ENCODE peak calls at places on chromosomes 2 and 18, in four cellular contexts. I is psoas muscle, A is endothelial cell, R is B cell. L is an unnamed sample.

GRCh38 chr2:196635156-196635555 is 4.4 kb upstream of the CCDC150 start:
- DNase-seq in I (no peak), A (no peak), R (no peak), L (no peak)

GRCh38 chr18:13236411-13236810 is 17.9 kb downstream of the LDLRAD4 start:
- DNase-seq in I (no peak), A (no peak), R (no peak), L (no peak)

GRCh38 chr18:23981369-23981768 is 33.2 kb upstream of the TTC39C start:
- DNase-seq in I (no peak), A (no peak), R (peak; percentile 54), L (no peak)

GRCh38 chr2:23926289-23926749 is 604 bp downstream of the ATAD2B start:
- DNase-seq in I (peak; percentile 73), A (peak; percentile 66), R (no peak), L (peak; percentile 41)

GRCh38 chr2:26457695-26458364 is 20.1 kb downstream of the OTOF start:
- DNase-seq in I (no peak), A (no peak), R (no peak), L (no peak)

GRCh38 chr2:145091011-145091744 is 571.3 kb upstream of the ZEB2 start:
- DNase-seq in I (no peak), A (no peak), R (no peak), L (no peak)

GRCh38 chr2:173652311-173652710 is 297.6 kb downstream of the CDCA7 start:
- DNase-seq in I (no peak), A (no peak), R (no peak), L (peak; percentile 5)

GRCh38 chr2:236661064-236661761 is 91.6 kb downstream of the ACKR3 start:
- DNase-seq in I (peak; percentile 68), A (no peak), R (no peak), L (no peak)

GRCh38 chr18:79903787-79904356 is 47.6 kb downstream of the SLC66A2 start:
- DNase-seq in I (no peak), A (no peak), R (no peak), L (no peak)

GRCh38 chr2:209762564-209762963 is 9.1 kb upstream of the UNC80 start:
- DNase-seq in I (no peak), A (no peak), R (no peak), L (no peak)

GRCh38 chr2:40606862-40607261 is 155.0 kb upstream of the SLC8A1 start:
- DNase-seq in I (no peak), A (no peak), R (no peak), L (no peak)

GRCh38 chr2:2940061-2940460 is 437.6 kb downstream of the EIPR1 start:
- DNase-seq in I (no peak), A (no peak), R (no peak), L (no peak)

GRCh38 chr2:207354466-207354865 is 175.3 kb upstream of the CREB1 start:
- DNase-seq in I (no peak), A (no peak), R (no peak), L (no peak)

GRCh38 chr2:134254836-134255235 is 964 bp downstream of the MGAT5 start:
- DNase-seq in I (no peak), A (no peak), R (no peak), L (no peak)

GRCh38 chr2:37506407-37507068 is 162.1 kb downstream of the QPCT start:
- DNase-seq in I (no peak), A (no peak), R (no peak), L (no peak)

GRCh38 chr2:172134270-172134669 is 31.6 kb upstream of the DLX2 start:
- DNase-seq in I (no peak), A (no peak), R (no peak), L (no peak)

GRCh38 chr18:6427281-6427680 is 12.6 kb upstream of the L3MBTL4 start:
- DNase-seq in I (no peak), A (no peak), R (no peak), L (no peak)

GRCh38 chr2:226911932-226912331 is 76.1 kb downstream of the RHBDD1 start:
- DNase-seq in I (no peak), A (no peak), R (no peak), L (no peak)

GRCh38 chr2:47360937-47361336 is 42.0 kb upstream of the MSH2 start:
- DNase-seq in I (no peak), A (no peak), R (no peak), L (peak; percentile 30)

GRCh38 chr2:142525720-142526119 is 351.7 kb upstream of the KYNU start:
- DNase-seq in I (no peak), A (no peak), R (no peak), L (no peak)

GRCh38 chr2:210195066-210195852 is 24.1 kb upstream of the KANSL1L start:
- DNase-seq in I (no peak), A (no peak), R (peak; percentile 57), L (no peak)

GRCh38 chr2:30601375-30601774 is 154.3 kb downstream of the LCLAT1 start:
- DNase-seq in I (no peak), A (no peak), R (no peak), L (no peak)

GRCh38 chr2:33784488-33784887 is 185.4 kb upstream of the FAM98A start:
- DNase-seq in I (no peak), A (no peak), R (no peak), L (no peak)

GRCh38 chr2:191936882-191937405 is 90.1 kb upstream of the CAVIN2 start:
- DNase-seq in I (no peak), A (no peak), R (no peak), L (no peak)

GRCh38 chr2:240481720-240482119 is 46.3 kb downstream of the GPC1 start:
- DNase-seq in I (no peak), A (no peak), R (peak; percentile 2), L (no peak)

GRCh38 chr2:11656671-11657101 is 13.3 kb downstream of the NTSR2 start:
- DNase-seq in I (no peak), A (no peak), R (no peak), L (peak; percentile 66)

GRCh38 chr2:19868705-19869550 is 32.9 kb downstream of the TTC32 start:
- DNase-seq in I (peak; percentile 66), A (peak; percentile 39), R (peak; percentile 66), L (peak; percentile 28)

GRCh38 chr18:54737986-54738385 is 90.3 kb upstream of the RAB27B start:
- DNase-seq in I (no peak), A (no peak), R (no peak), L (no peak)

GRCh38 chr2:160432633-160433032 is 61.0 kb downstream of the RBMS1 start:
- DNase-seq in I (no peak), A (no peak), R (no peak), L (peak; percentile 26)

GRCh38 chr2:169397697-169398096 is 35.4 kb upstream of the LRP2 start:
- DNase-seq in I (no peak), A (no peak), R (no peak), L (no peak)

GRCh38 chr2:56380861-56381260 is 197.1 kb downstream of the CCDC85A start:
- DNase-seq in I (no peak), A (no peak), R (no peak), L (no peak)

GRCh38 chr2:175111200-175111657 is 56.8 kb downstream of the ATF2 start:
- DNase-seq in I (no peak), A (no peak), R (peak; percentile 44), L (no peak)

GRCh38 chr2:121283670-121284245 is 1.2 kb downstream of the TFCP2L1 start:
- DNase-seq in I (no peak), A (no peak), R (no peak), L (peak; percentile 23)

GRCh38 chr18:9038277-9038871 is 64.1 kb upstream of the NDUFV2 start:
- DNase-seq in I (no peak), A (no peak), R (no peak), L (no peak)

GRCh38 chr2:167181134-167181533 is 292.9 kb downstream of the XIRP2 start:
- DNase-seq in I (no peak), A (no peak), R (no peak), L (no peak)

GRCh38 chr2:202815548-202816420 is 55.8 kb downstream of the ICA1L start:
- DNase-seq in I (no peak), A (no peak), R (no peak), L (no peak)

GRCh38 chr18:27750014-27750413 is 426.9 kb downstream of the CDH2 start:
- DNase-seq in I (no peak), A (peak; percentile 69), R (no peak), L (peak; percentile 74)

GRCh38 chr18:61062241-61062640 is 271.0 kb upstream of the CDH20 start:
- DNase-seq in I (no peak), A (no peak), R (no peak), L (no peak)

GRCh38 chr2:215698566-215698965 is 262.7 kb upstream of the FN1 start:
- DNase-seq in I (no peak), A (no peak), R (no peak), L (no peak)

GRCh38 chr2:218407717-218408116 is 8.0 kb downstream of the CTDSP1 start:
- DNase-seq in I (no peak), A (no peak), R (no peak), L (no peak)

DNA sequence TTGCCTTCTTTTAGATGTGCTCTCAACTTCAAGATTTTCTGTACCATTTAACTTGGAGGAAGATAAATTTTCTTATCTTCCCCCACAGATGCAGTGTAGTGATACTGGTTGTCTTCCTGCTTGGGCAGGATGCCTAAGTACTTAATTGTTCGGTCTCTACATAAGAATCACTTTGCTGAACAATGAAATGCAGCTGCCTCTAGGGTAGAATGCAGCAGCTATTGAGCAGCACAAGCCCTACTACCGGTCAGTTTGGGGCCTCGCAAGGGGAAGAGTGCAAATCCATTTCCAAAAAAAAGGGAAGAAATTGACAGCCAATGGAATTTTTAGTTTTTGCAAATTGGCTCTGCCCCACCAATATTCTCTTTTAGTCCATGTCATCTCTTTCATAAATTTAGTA is 269.7 kb downstream of the CTNNA2 start:
- DNase-seq in I (no peak), A (peak; percentile 31), R (no peak), L (no peak)
- TF ChIP-seq CTCF in I (no peak), A (no peak), R (no peak), L (no peak)

GRCh38 chr2:85132834-85133637 is at the start of gene TCF7L1:
- DNase-seq in I (peak; percentile 91), A (peak; percentile 96), R (peak; percentile 55), L (peak; percentile 86)
- TF ChIP-seq CTCF in I (peak; percentile 89), A (peak; percentile 90), R (no peak), L (peak; percentile 89)

GRCh38 chr2:64654993-64655666 is 1.4 kb upstream of the SERTAD2 start:
- DNase-seq in I (no peak), A (no peak), R (no peak), L (peak; percentile 20)
- TF ChIP-seq CTCF in I (no peak), A (peak; percentile 15), R (peak; percentile 10), L (no peak)

GRCh38 chr2:76281176-76281841 is 570.6 kb upstream of the GCFC2 start:
- DNase-seq in I (no peak), A (no peak), R (no peak), L (no peak)
- TF ChIP-seq CTCF in I (no peak), A (no peak), R (no peak), L (no peak)

GRCh38 chr2:75098856-75099255 is 100.5 kb downstream of the TACR1 start:
- DNase-seq in I (no peak), A (peak; percentile 25), R (peak; percentile 4), L (peak; percentile 20)
- TF ChIP-seq CTCF in I (no peak), A (peak; percentile 67), R (no peak), L (peak; percentile 32)

GRCh38 chr18:70578480-70578879 is 289.6 kb downstream of the SOCS6 start:
- DNase-seq in I (no peak), A (no peak), R (no peak), L (peak; percentile 21)
- TF ChIP-seq CTCF in I (no peak), A (no peak), R (no peak), L (no peak)

GRCh38 chr2:74690571-74690970 is 36.5 kb downstream of the SEMA4F start:
- DNase-seq in I (no peak), A (peak; percentile 57), R (peak; percentile 58), L (peak; percentile 59)
- TF ChIP-seq CTCF in I (peak; percentile 76), A (peak; percentile 40), R (peak; percentile 74), L (peak; percentile 68)

GRCh38 chr18:71784777-71785176 is 759.4 kb downstream of the CBLN2 start:
- DNase-seq in I (no peak), A (no peak), R (no peak), L (no peak)
- TF ChIP-seq CTCF in I (no peak), A (no peak), R (no peak), L (no peak)